ENCODE peak calls at places on chromosomes 1 and 21, in four cellular contexts. One of them, this sample, is unnamed.

GRCh38 chr1:240312872-240313271 is 221.2 kb downstream of the FMN2 start:
- DNase-seq in K562: no peak
- DNase-seq in GM12878: no peak
- DNase-seq in HepG2: no peak
- DNase-seq in this sample: no peak

GRCh38 chr1:218430802-218431201 is 85.7 kb downstream of the TGFB2 start:
- DNase-seq in K562: no peak
- DNase-seq in GM12878: no peak
- DNase-seq in HepG2: no peak
- DNase-seq in this sample: no peak

GRCh38 chr1:22318279-22318983 is 133.2 kb upstream of the ZBTB40 start:
- DNase-seq in K562: no peak
- DNase-seq in GM12878: no peak
- DNase-seq in HepG2: no peak
- DNase-seq in this sample: peak

GRCh38 chr1:168081373-168082007 is 55.2 kb downstream of the GPR161 start:
- DNase-seq in K562: no peak
- DNase-seq in GM12878: no peak
- DNase-seq in HepG2: no peak
- DNase-seq in this sample: no peak

GRCh38 chr1:19477284-19478240 is 7.8 kb downstream of the CAPZB start:
- DNase-seq in K562: no peak
- DNase-seq in GM12878: peak
- DNase-seq in HepG2: no peak
- DNase-seq in this sample: no peak

GRCh38 chr1:228445867-228446584 is 29.4 kb upstream of the TRIM17 start:
- DNase-seq in K562: no peak
- DNase-seq in GM12878: no peak
- DNase-seq in HepG2: no peak
- DNase-seq in this sample: no peak

GRCh38 chr1:161848676-161849075 is 82.6 kb downstream of the ATF6 start:
- DNase-seq in K562: no peak
- DNase-seq in GM12878: no peak
- DNase-seq in HepG2: no peak
- DNase-seq in this sample: no peak

GRCh38 chr1:206705187-206705586 is 20.5 kb downstream of the MAPKAPK2 start:
- DNase-seq in K562: no peak
- DNase-seq in GM12878: no peak
- DNase-seq in HepG2: no peak
- DNase-seq in this sample: no peak

GRCh38 chr1:169129109-169129789 is 22.8 kb downstream of the ATP1B1 start:
- DNase-seq in K562: no peak
- DNase-seq in GM12878: no peak
- DNase-seq in HepG2: no peak
- DNase-seq in this sample: no peak

GRCh38 chr1:115676498-115677171 is 34.9 kb downstream of the VANGL1 start:
- DNase-seq in K562: no peak
- DNase-seq in GM12878: no peak
- DNase-seq in HepG2: no peak
- DNase-seq in this sample: no peak

GRCh38 chr1:175871647-175872046 is 128.3 kb upstream of the TNR start:
- DNase-seq in K562: no peak
- DNase-seq in GM12878: no peak
- DNase-seq in HepG2: no peak
- DNase-seq in this sample: no peak
- TF ChIP-seq FOXK2 in K562: no peak
- TF ChIP-seq FOXK2 in GM12878: no peak
- TF ChIP-seq FOXK2 in HepG2: no peak
- TF ChIP-seq FOXK2 in this sample: no peak

GRCh38 chr1:63299387-63299786 is 23.0 kb upstream of the FOXD3 start:
- DNase-seq in K562: no peak
- DNase-seq in GM12878: no peak
- DNase-seq in HepG2: no peak
- DNase-seq in this sample: no peak

GRCh38 chr1:63289135-63289534 is 33.2 kb upstream of the FOXD3 start:
- DNase-seq in K562: no peak
- DNase-seq in GM12878: no peak
- DNase-seq in HepG2: no peak
- DNase-seq in this sample: no peak

DNA sequence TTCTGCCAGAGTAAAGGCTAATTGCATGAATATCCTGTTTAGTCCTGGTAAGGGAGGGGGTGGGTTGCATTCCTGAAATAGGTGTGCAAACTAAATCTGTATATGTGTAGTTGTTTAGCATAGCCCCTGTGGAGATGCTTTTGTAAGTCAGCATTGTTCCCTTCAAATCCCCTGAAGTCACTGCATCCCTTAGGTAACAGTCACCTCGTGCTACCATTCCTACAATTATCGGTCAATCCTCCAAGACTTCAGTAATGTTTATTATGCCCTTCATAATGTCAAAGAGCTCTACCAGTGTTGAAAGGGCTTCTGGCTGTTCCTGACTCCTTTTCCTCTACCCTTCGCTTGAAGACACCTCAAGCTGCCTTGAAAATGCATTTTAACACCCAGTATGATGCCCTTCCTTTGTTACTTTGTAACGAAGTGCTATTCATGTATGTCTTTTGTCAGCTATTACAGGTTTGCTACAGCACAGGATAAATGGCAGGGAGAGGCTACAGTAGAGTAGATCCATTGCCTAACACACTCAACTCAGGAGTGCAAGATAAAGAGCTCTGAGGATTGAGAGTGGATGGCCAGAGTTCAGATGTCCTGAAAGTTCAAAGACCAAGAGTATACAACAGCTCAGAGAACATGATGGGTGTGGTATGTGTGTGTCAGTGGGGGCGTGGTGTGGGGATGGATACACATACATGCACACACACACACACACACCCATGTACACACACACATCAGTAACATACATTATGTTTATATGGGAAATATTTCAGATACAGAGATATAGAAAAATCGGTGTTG is 27.4 kb upstream of the FOXD3 start:
- DNase-seq in K562: no peak
- DNase-seq in GM12878: no peak
- DNase-seq in HepG2: no peak
- DNase-seq in this sample: no peak
- TF ChIP-seq FOXK2 in K562: no peak
- TF ChIP-seq FOXK2 in GM12878: no peak
- TF ChIP-seq FOXK2 in HepG2: no peak
- TF ChIP-seq FOXK2 in this sample: no peak

GRCh38 chr1:203796223-203796747 is 862 bp downstream of the ZBED6 start:
- DNase-seq in K562: peak
- DNase-seq in GM12878: peak
- DNase-seq in HepG2: peak
- DNase-seq in this sample: peak
- TF ChIP-seq FOXK2 in K562: peak
- TF ChIP-seq FOXK2 in GM12878: no peak
- TF ChIP-seq FOXK2 in HepG2: no peak
- TF ChIP-seq FOXK2 in this sample: no peak

DNA sequence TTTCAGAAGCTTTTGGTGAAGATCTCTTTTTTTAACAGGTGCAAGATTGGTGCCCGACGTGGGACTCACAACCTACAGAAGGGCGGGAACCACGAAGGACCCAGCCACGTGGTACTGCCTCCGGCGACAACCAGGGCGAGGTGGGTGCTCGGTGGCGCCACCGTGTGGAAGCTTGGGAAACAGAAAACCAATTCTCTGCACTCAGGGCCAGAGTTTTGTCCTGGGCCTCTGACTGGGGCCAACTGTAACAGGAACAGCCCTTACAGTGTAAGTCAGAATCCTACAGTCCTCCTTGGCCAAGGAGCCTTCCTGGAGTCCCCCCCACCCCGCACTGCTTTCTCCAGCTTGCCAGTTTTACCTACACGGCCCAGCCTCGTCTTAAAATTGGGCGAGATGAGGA is 11.6 kb upstream of the S100A7A start:
- DNase-seq in K562: peak
- DNase-seq in GM12878: no peak
- DNase-seq in HepG2: peak
- DNase-seq in this sample: peak
- TF ChIP-seq FOXK2 in K562: no peak
- TF ChIP-seq FOXK2 in GM12878: no peak
- TF ChIP-seq FOXK2 in HepG2: no peak
- TF ChIP-seq FOXK2 in this sample: no peak

DNA sequence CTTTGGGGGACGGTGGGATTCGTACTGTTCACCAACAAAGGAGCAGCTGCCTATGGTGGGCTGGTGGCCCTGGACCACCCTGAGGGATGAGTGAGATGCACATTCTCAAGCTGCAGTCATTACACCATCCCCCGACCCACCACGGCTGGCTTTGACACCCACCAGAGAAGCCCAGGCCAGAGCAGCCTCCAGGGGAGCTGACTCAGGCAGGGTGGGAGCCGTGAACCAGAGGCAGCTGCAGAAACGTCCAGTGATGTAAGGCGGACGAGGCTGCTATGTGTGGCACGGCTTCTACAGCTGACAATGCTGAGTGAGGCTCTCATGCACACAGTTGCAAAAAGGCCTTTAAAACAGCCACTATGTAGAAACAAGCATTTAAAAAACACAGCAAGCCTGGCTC is 40.1 kb downstream of the CHAF1B start:
- DNase-seq in K562: no peak
- DNase-seq in GM12878: no peak
- DNase-seq in HepG2: no peak
- DNase-seq in this sample: no peak
- TF ChIP-seq FOXK2 in K562: no peak
- TF ChIP-seq FOXK2 in GM12878: no peak
- TF ChIP-seq FOXK2 in HepG2: no peak
- TF ChIP-seq FOXK2 in this sample: no peak

DNA sequence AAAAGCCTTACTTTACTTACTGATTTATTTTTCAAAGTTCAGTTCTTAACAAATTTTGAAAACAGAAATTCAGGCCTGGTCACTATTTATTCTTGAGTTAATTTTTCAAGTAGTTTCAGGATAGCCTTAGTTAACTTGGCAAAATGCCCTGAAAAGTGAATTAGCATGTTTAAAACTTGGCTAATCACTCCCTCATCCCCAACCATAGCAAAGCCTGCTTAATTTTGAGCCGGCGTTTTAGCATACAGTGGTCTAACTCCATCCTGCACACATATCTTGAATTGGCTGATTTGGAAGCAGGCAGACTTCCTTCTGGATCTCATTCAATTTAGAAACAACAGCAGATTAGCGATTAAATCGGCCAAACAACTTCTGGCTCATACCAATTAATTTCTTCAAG is 439.2 kb downstream of the PTBP2 start:
- DNase-seq in K562: peak
- DNase-seq in GM12878: no peak
- DNase-seq in HepG2: no peak
- DNase-seq in this sample: no peak
- TF ChIP-seq FOXK2 in K562: no peak
- TF ChIP-seq FOXK2 in GM12878: no peak
- TF ChIP-seq FOXK2 in HepG2: no peak
- TF ChIP-seq FOXK2 in this sample: no peak

GRCh38 chr1:42211224-42211623 is 46.7 kb upstream of the GUCA2A start:
- DNase-seq in K562: no peak
- DNase-seq in GM12878: no peak
- DNase-seq in HepG2: no peak
- DNase-seq in this sample: no peak

GRCh38 chr1:42201986-42202385 is 37.4 kb upstream of the GUCA2A start:
- DNase-seq in K562: no peak
- DNase-seq in GM12878: no peak
- DNase-seq in HepG2: no peak
- DNase-seq in this sample: no peak

GRCh38 chr1:42210421-42211133 is 46.0 kb upstream of the GUCA2A start:
- DNase-seq in K562: peak
- DNase-seq in GM12878: no peak
- DNase-seq in HepG2: no peak
- DNase-seq in this sample: no peak

GRCh38 chr1:42209516-42210370 is 45.2 kb upstream of the GUCA2A start:
- DNase-seq in K562: no peak
- DNase-seq in GM12878: no peak
- DNase-seq in HepG2: no peak
- DNase-seq in this sample: no peak

GRCh38 chr1:42206164-42206563 is 41.6 kb upstream of the GUCA2A start:
- DNase-seq in K562: no peak
- DNase-seq in GM12878: no peak
- DNase-seq in HepG2: no peak
- DNase-seq in this sample: no peak
- TF ChIP-seq FOXK2 in K562: no peak
- TF ChIP-seq FOXK2 in GM12878: no peak
- TF ChIP-seq FOXK2 in HepG2: no peak
- TF ChIP-seq FOXK2 in this sample: no peak

GRCh38 chr1:66985835-66986234 is 61.0 kb downstream of the MIER1 start:
- DNase-seq in K562: no peak
- DNase-seq in GM12878: no peak
- DNase-seq in HepG2: no peak
- DNase-seq in this sample: no peak
- TF ChIP-seq FOXK2 in K562: no peak
- TF ChIP-seq FOXK2 in GM12878: no peak
- TF ChIP-seq FOXK2 in HepG2: no peak
- TF ChIP-seq FOXK2 in this sample: no peak